ENCODE peak calls at places on chromosomes 6 and 20, in five cellular contexts. N is stimulated activated CD4-positive, alpha-beta T cell treated with anti-CD3 and anti-CD28 coated beads, Interleukin-4, amount 100 ng/mL, for 48 hours; H is stomach; T is stimulated activated CD8-positive, alpha-beta memory T cell treated with anti-CD3 and anti-CD28 coated beads, Interleukin-12 subunit alpha, Interleukin-12 subunit beta, amount 100 ng/mL, for 4 hours; D is cardiac muscle cell. M is an unnamed sample.

GRCh38 chr20:50762435-50763201 is 31.2 kb downstream of the PARD6B start:
- DNase-seq in N (no peak), T (no peak), D (no peak), H (peak; percentile 91), M (peak; percentile 88)

GRCh38 chr20:44911264-44911921 is 1.5 kb downstream of the PABPC1L start:
- DNase-seq in D (peak; percentile 71), H (peak; percentile 67), T (no peak), N (peak; percentile 45), M (peak; percentile 90)

GRCh38 chr20:63321148-63321831 is 28.3 kb downstream of the COL20A1 start:
- DNase-seq in D (peak; percentile 25), T (no peak), N (no peak), H (no peak), M (peak; percentile 85)

GRCh38 chr20:46606817-46607190 is 44.5 kb downstream of the SLC13A3 start:
- DNase-seq in T (no peak), N (no peak), H (no peak), D (no peak), M (no peak)

GRCh38 chr20:56592817-56593216 is 36.3 kb upstream of the TFAP2C start:
- DNase-seq in H (no peak), N (no peak), T (no peak), D (no peak), M (no peak)

GRCh38 chr20:32672315-32672981 is 1.3 kb downstream of the C20orf203 start:
- DNase-seq in N (no peak), T (no peak), H (no peak), D (no peak), M (no peak)

GRCh38 chr6:45423111-45423900 is 45.6 kb upstream of the SUPT3H start:
- DNase-seq in T (peak; percentile 17), N (peak; percentile 35), D (peak; percentile 35), H (peak; percentile 31), M (no peak)

GRCh38 chr20:17471606-17472187 is 59.5 kb downstream of the BFSP1 start:
- DNase-seq in D (no peak), N (no peak), H (no peak), T (no peak), M (no peak)

GRCh38 chr6:26439151-26439550 is 1.2 kb upstream of the BTN3A3 start:
- DNase-seq in D (no peak), H (no peak), N (no peak), T (no peak), M (no peak)

GRCh38 chr6:97240222-97240621 is 42.8 kb downstream of the MMS22L start:
- DNase-seq in D (no peak), N (no peak), H (no peak), T (no peak), M (no peak)

GRCh38 chr20:1337441-1337840 is 8.5 kb upstream of the SDCBP2 start:
- DNase-seq in T (no peak), N (no peak), D (no peak), H (no peak), M (no peak)

GRCh38 chr6:142242269-142242668 is 59.5 kb upstream of the ADGRG6 start:
- DNase-seq in H (no peak), D (no peak), T (no peak), N (no peak), M (no peak)

GRCh38 chr6:37820713-37821069 is 1.2 kb downstream of the ZFAND3 start:
- DNase-seq in D (peak; percentile 19), H (no peak), T (no peak), N (no peak), M (no peak)

GRCh38 chr6:75397806-75398465 is 95.7 kb downstream of the FILIP1 start:
- DNase-seq in T (no peak), N (no peak), H (no peak), D (no peak), M (no peak)